ENCODE peak calls at places on chromosomes 6 and 20, in five cellular contexts. A is NCI-H524, H is upper lobe of right lung, G is Ammon's horn, B is NCI-H510A. Q is an unnamed sample.

GRCh38 chr20:34922654-34923381 is 32.8 kb downstream of the GSS start:
- DNase-seq in B (no peak), H (no peak), A (no peak), G (peak; percentile 28), Q (no peak)

GRCh38 chr20:53677447-53678314 is 84.0 kb upstream of the ZNF217 start:
- DNase-seq in B (no peak), A (no peak), G (peak; percentile 58), H (peak; percentile 38), Q (no peak)

GRCh38 chr6:43924222-43924702 is 154.3 kb downstream of the VEGFA start:
- DNase-seq in B (no peak), A (no peak), H (peak; percentile 73), G (peak; percentile 62), Q (no peak)

GRCh38 chr6:72580281-72580940 is 41.5 kb upstream of the KCNQ5 start:
- DNase-seq in B (no peak), A (peak; percentile 55), G (peak; percentile 45), H (no peak), Q (peak; percentile 53)

GRCh38 chr6:104995989-104996617 is 39.2 kb downstream of the LIN28B start:
- DNase-seq in H (no peak), B (no peak), A (no peak), G (peak; percentile 37), Q (no peak)

GRCh38 chr6:38248500-38249234 is 391.1 kb downstream of the BTBD9 start:
- DNase-seq in A (no peak), H (no peak), B (no peak), G (no peak), Q (no peak)

GRCh38 chr6:143629104-143630080 is 48.4 kb upstream of the PHACTR2 start:
- DNase-seq in G (peak; percentile 31), A (no peak), B (no peak), H (no peak), Q (peak; percentile 62)

GRCh38 chr6:103273048-103273447 is 1586.7 kb downstream of the HACE1 start:
- DNase-seq in G (peak; percentile 7), B (no peak), A (no peak), H (no peak), Q (no peak)

GRCh38 chr6:130513770-130514169 is 148.0 kb downstream of the TMEM200A start:
- DNase-seq in A (no peak), B (no peak), H (no peak), G (no peak), Q (peak; percentile 77)

GRCh38 chr6:143745160-143746133 is 67.7 kb downstream of the PHACTR2 start:
- DNase-seq in B (no peak), A (peak; percentile 61), H (peak; percentile 70), G (peak; percentile 56), Q (peak; percentile 93)

GRCh38 chr6:41966961-41967311 is 25.3 kb upstream of the CCND3 start:
- DNase-seq in G (no peak), A (no peak), H (no peak), B (no peak), Q (peak; percentile 83)

GRCh38 chr6:125346143-125346925 is 44.6 kb upstream of the HDDC2 start:
- DNase-seq in G (no peak), A (no peak), H (no peak), B (no peak), Q (no peak)

GRCh38 chr6:10520468-10520867 is 683 bp upstream of the GCNT2 start:
- DNase-seq in A (no peak), B (no peak), H (no peak), G (no peak), Q (peak; percentile 26)

GRCh38 chr6:101824551-101825345 is 431.2 kb downstream of the GRIK2 start:
- DNase-seq in A (no peak), G (no peak), H (no peak), B (no peak), Q (no peak)

GRCh38 chr20:58995461-58996225 is 11.4 kb downstream of the CTSZ start:
- DNase-seq in H (no peak), A (no peak), B (no peak), G (no peak), Q (no peak)

Q was measured in SJSA1.